ENCODE peak calls at places on chromosomes 5 and 9, in five cellular contexts. Q, X, C, D and P are unnamed samples.

GRCh38 chr9:72856985-72857631 is 95.7 kb downstream of the ALDH1A1 start:
- DNase-seq in D (peak), Q (no peak), X (no peak), C (no peak), P (peak)

GRCh38 chr5:174446988-174447387 is 277.4 kb upstream of the MSX2 start:
- DNase-seq in Q (no peak), C (no peak), X (no peak), D (no peak), P (no peak)

GRCh38 chr9:126081746-126082145 is 244.9 kb upstream of the MVB12B start:
- DNase-seq in C (no peak), Q (no peak), X (no peak), D (no peak), P (no peak)

GRCh38 chr5:149125386-149125891 is 15.9 kb upstream of the ABLIM3 start:
- DNase-seq in X (no peak), D (peak), C (no peak), Q (no peak), P (no peak)

GRCh38 chr5:109775130-109775529 is 85.4 kb downstream of the MAN2A1 start:
- DNase-seq in Q (no peak), C (no peak), X (no peak), D (no peak), P (no peak)

GRCh38 chr5:146825033-146825432 is 53.5 kb downstream of the PPP2R2B start:
- DNase-seq in Q (no peak), X (no peak), D (peak), C (no peak), P (no peak)

GRCh38 chr5:145245354-145245753 is 589.8 kb downstream of the PRELID2 start:
- DNase-seq in C (no peak), D (no peak), Q (no peak), X (no peak), P (no peak)

GRCh38 chr9:99193466-99193821 is 28.3 kb downstream of the ALG2 start:
- DNase-seq in D (no peak), C (no peak), X (no peak), Q (no peak), P (no peak)

GRCh38 chr9:108609227-108609894 is 246.4 kb downstream of the ACTL7B start:
- DNase-seq in X (no peak), D (no peak), Q (no peak), C (peak), P (no peak)

GRCh38 chr5:138596105-138596987 is 21.1 kb upstream of the HSPA9 start:
- DNase-seq in Q (no peak), D (no peak), C (no peak), X (no peak), P (no peak)

GRCh38 chr9:8579661-8580060 is 780.1 kb upstream of the DMAC1 start:
- DNase-seq in C (no peak), D (no peak), X (no peak), Q (no peak), P (no peak)

GRCh38 chr5:18305288-18305899 is 671.1 kb downstream of the TAF11L14 start:
- DNase-seq in D (no peak), C (no peak), Q (no peak), X (no peak), P (no peak)

GRCh38 chr5:140296289-140296688 is 6.6 kb downstream of the PFDN1 start:
- DNase-seq in C (no peak), X (no peak), D (no peak), Q (no peak), P (no peak)

GRCh38 chr9:110337727-110338522 is at the start of gene TXNDC8:
- DNase-seq in Q (no peak), C (peak), D (no peak), X (no peak), P (no peak)

GRCh38 chr9:96567203-96567700 is 52.4 kb downstream of the CDC14B start:
- DNase-seq in X (no peak), Q (no peak), D (no peak), C (no peak), P (no peak)